ENCODE peak calls at places on chromosomes 11 and 22, in seven cellular contexts. One of them, this sample, is unnamed.

GRCh38 chr22:36182871-36183270 is 18.7 kb downstream of the APOL4 start:
- DNase-seq in stomach: no peak
- DNase-seq in right lobe of liver: no peak
- DNase-seq in esophagus muscularis mucosa: no peak
- DNase-seq in upper lobe of left lung: no peak
- DNase-seq in H1: no peak
- DNase-seq in tibial nerve: no peak
- DNase-seq in this sample: no peak

GRCh38 chr11:104694259-104695070 is 203.8 kb downstream of the CASP12 start:
- DNase-seq in stomach: no peak
- DNase-seq in right lobe of liver: no peak
- DNase-seq in esophagus muscularis mucosa: no peak
- DNase-seq in upper lobe of left lung: no peak
- DNase-seq in H1: no peak
- DNase-seq in tibial nerve: no peak
- DNase-seq in this sample: no peak

GRCh38 chr22:25027052-25027525 is 74.6 kb downstream of the KIAA1671 start:
- DNase-seq in stomach: no peak
- DNase-seq in right lobe of liver: no peak
- DNase-seq in esophagus muscularis mucosa: no peak
- DNase-seq in upper lobe of left lung: no peak
- DNase-seq in H1: no peak
- DNase-seq in tibial nerve: no peak
- DNase-seq in this sample: no peak

GRCh38 chr11:131906963-131907362 is 536.5 kb downstream of the NTM start:
- DNase-seq in stomach: no peak
- DNase-seq in right lobe of liver: no peak
- DNase-seq in esophagus muscularis mucosa: no peak
- DNase-seq in upper lobe of left lung: no peak
- DNase-seq in H1: no peak
- DNase-seq in tibial nerve: no peak
- DNase-seq in this sample: no peak

GRCh38 chr11:47044112-47044511 is 107.6 kb downstream of the CSTPP1 start:
- DNase-seq in stomach: no peak
- DNase-seq in right lobe of liver: no peak
- DNase-seq in esophagus muscularis mucosa: no peak
- DNase-seq in upper lobe of left lung: no peak
- DNase-seq in H1: no peak
- DNase-seq in tibial nerve: no peak
- DNase-seq in this sample: no peak

GRCh38 chr22:37502342-37503182 is 16.4 kb upstream of the MFNG start:
- DNase-seq in stomach: peak; percentile 90
- DNase-seq in right lobe of liver: peak; percentile 95
- DNase-seq in esophagus muscularis mucosa: no peak
- DNase-seq in upper lobe of left lung: peak; percentile 93
- DNase-seq in H1: no peak
- DNase-seq in tibial nerve: no peak
- DNase-seq in this sample: no peak

GRCh38 chr11:93668171-93668570 is 6.7 kb downstream of the CEP295 start:
- DNase-seq in stomach: no peak
- DNase-seq in right lobe of liver: no peak
- DNase-seq in esophagus muscularis mucosa: no peak
- DNase-seq in upper lobe of left lung: no peak
- DNase-seq in H1: no peak
- DNase-seq in tibial nerve: no peak
- DNase-seq in this sample: no peak

GRCh38 chr11:122100222-122101080 is 15.6 kb downstream of the BLID start:
- DNase-seq in stomach: no peak
- DNase-seq in right lobe of liver: no peak
- DNase-seq in esophagus muscularis mucosa: no peak
- DNase-seq in upper lobe of left lung: peak; percentile 33
- DNase-seq in H1: no peak
- DNase-seq in tibial nerve: peak; percentile 48
- DNase-seq in this sample: peak; percentile 93

GRCh38 chr11:79059171-79059570 is 381.7 kb downstream of the TENM4 start:
- DNase-seq in stomach: no peak
- DNase-seq in right lobe of liver: no peak
- DNase-seq in esophagus muscularis mucosa: no peak
- DNase-seq in upper lobe of left lung: no peak
- DNase-seq in H1: no peak
- DNase-seq in tibial nerve: no peak
- DNase-seq in this sample: no peak

GRCh38 chr11:70270877-70271634 is 566 bp downstream of the PPFIA1 start:
- DNase-seq in stomach: peak; percentile 33
- DNase-seq in right lobe of liver: peak; percentile 59
- DNase-seq in esophagus muscularis mucosa: no peak
- DNase-seq in upper lobe of left lung: peak; percentile 55
- DNase-seq in H1: no peak
- DNase-seq in tibial nerve: no peak
- DNase-seq in this sample: peak; percentile 87

GRCh38 chr11:45451766-45452440 is 165.8 kb upstream of the SYT13 start:
- DNase-seq in stomach: no peak
- DNase-seq in right lobe of liver: no peak
- DNase-seq in esophagus muscularis mucosa: no peak
- DNase-seq in upper lobe of left lung: no peak
- DNase-seq in H1: no peak
- DNase-seq in tibial nerve: no peak
- DNase-seq in this sample: no peak

GRCh38 chr22:48795664-48796063 is 1032.0 kb downstream of the BRD1 start:
- DNase-seq in stomach: no peak
- DNase-seq in right lobe of liver: no peak
- DNase-seq in esophagus muscularis mucosa: no peak
- DNase-seq in upper lobe of left lung: no peak
- DNase-seq in H1: no peak
- DNase-seq in tibial nerve: no peak
- DNase-seq in this sample: peak; percentile 50

GRCh38 chr11:26073646-26074045 is 258.3 kb upstream of the ANO3 start:
- DNase-seq in stomach: no peak
- DNase-seq in right lobe of liver: no peak
- DNase-seq in esophagus muscularis mucosa: no peak
- DNase-seq in upper lobe of left lung: no peak
- DNase-seq in H1: no peak
- DNase-seq in tibial nerve: no peak
- DNase-seq in this sample: no peak

GRCh38 chr11:38411149-38411548 is 1813.1 kb upstream of the RAG2 start:
- DNase-seq in stomach: no peak
- DNase-seq in right lobe of liver: no peak
- DNase-seq in esophagus muscularis mucosa: no peak
- DNase-seq in upper lobe of left lung: no peak
- DNase-seq in H1: no peak
- DNase-seq in tibial nerve: no peak
- DNase-seq in this sample: no peak

GRCh38 chr11:130738618-130739017 is 177.7 kb downstream of the SNX19 start:
- DNase-seq in stomach: no peak
- DNase-seq in right lobe of liver: no peak
- DNase-seq in esophagus muscularis mucosa: no peak
- DNase-seq in upper lobe of left lung: no peak
- DNase-seq in H1: no peak
- DNase-seq in tibial nerve: no peak
- DNase-seq in this sample: no peak

GRCh38 chr22:35863432-35863831 is 145.8 kb downstream of the APOL5 start:
- DNase-seq in stomach: no peak
- DNase-seq in right lobe of liver: no peak
- DNase-seq in esophagus muscularis mucosa: no peak
- DNase-seq in upper lobe of left lung: no peak
- DNase-seq in H1: no peak
- DNase-seq in tibial nerve: no peak
- DNase-seq in this sample: no peak

GRCh38 chr22:47837703-47838102 is 1075.3 kb downstream of the TBC1D22A start:
- DNase-seq in stomach: no peak
- DNase-seq in right lobe of liver: no peak
- DNase-seq in esophagus muscularis mucosa: no peak
- DNase-seq in upper lobe of left lung: no peak
- DNase-seq in H1: peak; percentile 17
- DNase-seq in tibial nerve: no peak
- DNase-seq in this sample: no peak

GRCh38 chr11:47464479-47464878 is 15.5 kb upstream of the RAPSN start:
- DNase-seq in stomach: no peak
- DNase-seq in right lobe of liver: no peak
- DNase-seq in esophagus muscularis mucosa: no peak
- DNase-seq in upper lobe of left lung: no peak
- DNase-seq in H1: no peak
- DNase-seq in tibial nerve: no peak
- DNase-seq in this sample: no peak

GRCh38 chr11:128592454-128592853 is 5.1 kb upstream of the ETS1 start:
- DNase-seq in stomach: no peak
- DNase-seq in right lobe of liver: no peak
- DNase-seq in esophagus muscularis mucosa: no peak
- DNase-seq in upper lobe of left lung: no peak
- DNase-seq in H1: no peak
- DNase-seq in tibial nerve: no peak
- DNase-seq in this sample: no peak

GRCh38 chr11:67316882-67317364 is 13.6 kb downstream of the SSH3 start:
- DNase-seq in stomach: no peak
- DNase-seq in right lobe of liver: no peak
- DNase-seq in esophagus muscularis mucosa: no peak
- DNase-seq in upper lobe of left lung: no peak
- DNase-seq in H1: no peak
- DNase-seq in tibial nerve: no peak
- DNase-seq in this sample: no peak

GRCh38 chr11:127238321-127238720 is 237.8 kb upstream of the KIRREL3 start:
- DNase-seq in stomach: no peak
- DNase-seq in right lobe of liver: no peak
- DNase-seq in esophagus muscularis mucosa: no peak
- DNase-seq in upper lobe of left lung: no peak
- DNase-seq in H1: no peak
- DNase-seq in tibial nerve: no peak
- DNase-seq in this sample: no peak

GRCh38 chr11:113796663-113797259 is 17.2 kb downstream of the CLDN25 start:
- DNase-seq in stomach: peak; percentile 37
- DNase-seq in right lobe of liver: no peak
- DNase-seq in esophagus muscularis mucosa: no peak
- DNase-seq in upper lobe of left lung: no peak
- DNase-seq in H1: no peak
- DNase-seq in tibial nerve: no peak
- DNase-seq in this sample: no peak

GRCh38 chr11:10793470-10794255 is 15.1 kb downstream of the EIF4G2 start:
- DNase-seq in stomach: no peak
- DNase-seq in right lobe of liver: no peak
- DNase-seq in esophagus muscularis mucosa: no peak
- DNase-seq in upper lobe of left lung: no peak
- DNase-seq in H1: no peak
- DNase-seq in tibial nerve: no peak
- DNase-seq in this sample: no peak
- TF ChIP-seq POLR2A in stomach: no peak
- TF ChIP-seq POLR2A in right lobe of liver: no peak
- TF ChIP-seq POLR2A in esophagus muscularis mucosa: no peak
- TF ChIP-seq POLR2A in upper lobe of left lung: no peak
- TF ChIP-seq POLR2A in H1: no peak
- TF ChIP-seq POLR2A in tibial nerve: no peak
- TF ChIP-seq POLR2A in this sample: no peak

GRCh38 chr11:57543601-57544000 is 6.2 kb downstream of the SMTNL1 start:
- DNase-seq in stomach: no peak
- DNase-seq in right lobe of liver: no peak
- DNase-seq in esophagus muscularis mucosa: no peak
- DNase-seq in upper lobe of left lung: no peak
- DNase-seq in H1: no peak
- DNase-seq in tibial nerve: no peak
- DNase-seq in this sample: no peak

GRCh38 chr11:57539342-57539741 is 1.9 kb downstream of the SMTNL1 start:
- DNase-seq in stomach: no peak
- DNase-seq in right lobe of liver: no peak
- DNase-seq in esophagus muscularis mucosa: no peak
- DNase-seq in upper lobe of left lung: no peak
- DNase-seq in H1: no peak
- DNase-seq in tibial nerve: no peak
- DNase-seq in this sample: no peak

GRCh38 chr11:57542582-57542981 is 5.2 kb downstream of the SMTNL1 start:
- DNase-seq in stomach: no peak
- DNase-seq in right lobe of liver: no peak
- DNase-seq in esophagus muscularis mucosa: no peak
- DNase-seq in upper lobe of left lung: no peak
- DNase-seq in H1: no peak
- DNase-seq in tibial nerve: no peak
- DNase-seq in this sample: no peak

GRCh38 chr11:57544566-57544965 is 7.2 kb downstream of the SMTNL1 start:
- DNase-seq in stomach: no peak
- DNase-seq in right lobe of liver: no peak
- DNase-seq in esophagus muscularis mucosa: no peak
- DNase-seq in upper lobe of left lung: no peak
- DNase-seq in H1: no peak
- DNase-seq in tibial nerve: no peak
- DNase-seq in this sample: no peak

DNA sequence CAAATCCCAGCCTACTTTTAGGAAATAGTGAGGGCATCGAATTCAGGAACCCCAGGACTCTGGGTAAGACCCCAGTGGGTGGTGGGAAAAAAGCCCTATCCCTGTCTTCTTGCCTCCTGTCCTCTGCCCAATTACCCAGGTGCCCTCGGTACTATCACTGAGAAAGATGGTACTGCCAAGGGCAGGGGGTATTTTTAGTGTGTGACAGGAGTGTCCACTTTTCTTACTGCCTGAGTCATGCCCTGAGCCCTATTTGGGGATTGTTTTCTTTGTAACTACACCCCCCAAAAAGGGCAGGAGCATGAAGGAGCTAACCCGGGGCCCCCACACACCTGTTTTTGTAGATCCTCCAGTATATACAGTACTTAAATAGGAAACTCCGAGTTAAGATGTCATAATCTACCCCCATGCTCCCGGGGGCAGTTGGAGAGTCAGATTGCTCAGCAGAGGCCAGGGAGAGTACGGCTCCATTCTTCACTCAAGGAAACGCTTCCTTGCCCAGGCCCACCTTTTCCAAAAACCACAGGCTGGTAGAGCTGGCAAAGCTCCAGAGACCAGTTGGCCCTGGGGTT is 3.8 kb downstream of the SMTNL1 start:
- DNase-seq in stomach: no peak
- DNase-seq in right lobe of liver: no peak
- DNase-seq in esophagus muscularis mucosa: no peak
- DNase-seq in upper lobe of left lung: no peak
- DNase-seq in H1: no peak
- DNase-seq in tibial nerve: no peak
- DNase-seq in this sample: no peak
- TF ChIP-seq POLR2A in stomach: no peak
- TF ChIP-seq POLR2A in right lobe of liver: no peak
- TF ChIP-seq POLR2A in esophagus muscularis mucosa: no peak
- TF ChIP-seq POLR2A in upper lobe of left lung: no peak
- TF ChIP-seq POLR2A in H1: no peak
- TF ChIP-seq POLR2A in tibial nerve: no peak
- TF ChIP-seq POLR2A in this sample: no peak

GRCh38 chr22:21622624-21623401 is 7.0 kb downstream of the YDJC start:
- DNase-seq in stomach: no peak
- DNase-seq in right lobe of liver: no peak
- DNase-seq in esophagus muscularis mucosa: no peak
- DNase-seq in upper lobe of left lung: no peak
- DNase-seq in H1: no peak
- DNase-seq in tibial nerve: no peak
- DNase-seq in this sample: no peak
- TF ChIP-seq POLR2A in stomach: no peak
- TF ChIP-seq POLR2A in right lobe of liver: no peak
- TF ChIP-seq POLR2A in esophagus muscularis mucosa: no peak
- TF ChIP-seq POLR2A in upper lobe of left lung: no peak
- TF ChIP-seq POLR2A in H1: no peak
- TF ChIP-seq POLR2A in tibial nerve: no peak
- TF ChIP-seq POLR2A in this sample: no peak

DNA sequence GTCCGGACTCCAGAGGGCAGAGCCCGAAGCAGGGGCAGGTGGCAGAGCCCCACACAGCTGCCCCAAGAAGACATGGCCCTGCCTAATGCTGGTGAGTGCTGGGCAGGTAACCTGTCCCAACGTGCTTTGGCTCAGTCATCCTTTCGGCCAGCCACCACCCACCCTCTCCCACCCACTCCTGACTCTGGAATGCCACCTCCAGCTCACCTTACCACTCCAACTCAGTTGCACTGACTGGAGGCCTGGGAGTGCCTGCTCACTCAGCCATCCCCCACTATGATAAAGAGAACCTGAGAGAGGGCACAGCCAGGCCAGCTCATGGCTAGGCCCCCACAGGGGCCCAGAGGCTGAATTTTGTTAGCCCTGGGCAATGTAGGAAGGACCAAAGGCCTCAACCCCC is 53.8 kb upstream of the MPEG1 start:
- DNase-seq in stomach: no peak
- DNase-seq in right lobe of liver: no peak
- DNase-seq in esophagus muscularis mucosa: no peak
- DNase-seq in upper lobe of left lung: no peak
- DNase-seq in H1: no peak
- DNase-seq in tibial nerve: no peak
- DNase-seq in this sample: no peak
- TF ChIP-seq POLR2A in stomach: no peak
- TF ChIP-seq POLR2A in right lobe of liver: no peak
- TF ChIP-seq POLR2A in esophagus muscularis mucosa: no peak
- TF ChIP-seq POLR2A in upper lobe of left lung: no peak
- TF ChIP-seq POLR2A in H1: no peak
- TF ChIP-seq POLR2A in tibial nerve: no peak
- TF ChIP-seq POLR2A in this sample: no peak

This sample was measured in lower leg skin.